ENCODE peak calls at places on chromosomes 5 and 9, in six cellular contexts. B is NB4, N is HepG2, Z is heart left ventricle, M is thyroid gland, Q is ovary. S is an unnamed sample.

GRCh38 chr9:91034521-91034920 is 232.9 kb downstream of the SYK start:
- DNase-seq in B (no peak), N (no peak), Z (peak; percentile 60), M (no peak), Q (no peak), S (no peak)

GRCh38 chr9:33517373-33517772 is 6.7 kb upstream of the ANKRD18B start:
- DNase-seq in B (peak; percentile 73), N (peak; percentile 21), Z (no peak), M (peak; percentile 5), Q (no peak), S (no peak)

GRCh38 chr9:2336055-2336454 is 285.5 kb upstream of the VLDLR start:
- DNase-seq in B (peak; percentile 20), N (no peak), Z (no peak), M (no peak), Q (no peak), S (no peak)

GRCh38 chr9:114125614-114126013 is 26.5 kb upstream of the KIF12 start:
- DNase-seq in B (no peak), N (no peak), Z (no peak), M (no peak), Q (no peak), S (peak; percentile 34)

GRCh38 chr9:137032893-137033292 is 1.0 kb upstream of the FUT7 start:
- DNase-seq in B (peak; percentile 64), N (no peak), Z (peak; percentile 87), M (no peak), Q (no peak), S (peak; percentile 92)

GRCh38 chr9:83002329-83002728 is 60.6 kb downstream of the RASEF start:
- DNase-seq in B (no peak), N (no peak), Z (no peak), M (no peak), Q (no peak), S (no peak)

GRCh38 chr9:19782005-19782404 is 6.8 kb downstream of the SLC24A2 start:
- DNase-seq in B (peak; percentile 64), N (no peak), Z (no peak), M (no peak), Q (no peak), S (no peak)

GRCh38 chr5:74019923-74020322 is 393.9 kb downstream of the ARHGEF28 start:
- DNase-seq in B (no peak), N (no peak), Z (no peak), M (no peak), Q (no peak), S (no peak)

GRCh38 chr5:96655506-96655905 is 6.7 kb upstream of the CAST start:
- DNase-seq in B (peak; percentile 24), N (no peak), Z (no peak), M (no peak), Q (no peak), S (no peak)

GRCh38 chr9:33661186-33661585 is 134.2 kb upstream of the PRSS3 start:
- DNase-seq in B (no peak), N (no peak), Z (no peak), M (no peak), Q (no peak), S (no peak)

GRCh38 chr5:7396169-7397004 is 449 bp downstream of the ADCY2 start:
- DNase-seq in B (no peak), N (no peak), Z (no peak), M (no peak), Q (peak; percentile 42), S (no peak)

GRCh38 chr5:109053995-109054417 is 306.3 kb downstream of the FER start:
- DNase-seq in B (no peak), N (no peak), Z (no peak), M (no peak), Q (no peak), S (no peak)

DNA sequence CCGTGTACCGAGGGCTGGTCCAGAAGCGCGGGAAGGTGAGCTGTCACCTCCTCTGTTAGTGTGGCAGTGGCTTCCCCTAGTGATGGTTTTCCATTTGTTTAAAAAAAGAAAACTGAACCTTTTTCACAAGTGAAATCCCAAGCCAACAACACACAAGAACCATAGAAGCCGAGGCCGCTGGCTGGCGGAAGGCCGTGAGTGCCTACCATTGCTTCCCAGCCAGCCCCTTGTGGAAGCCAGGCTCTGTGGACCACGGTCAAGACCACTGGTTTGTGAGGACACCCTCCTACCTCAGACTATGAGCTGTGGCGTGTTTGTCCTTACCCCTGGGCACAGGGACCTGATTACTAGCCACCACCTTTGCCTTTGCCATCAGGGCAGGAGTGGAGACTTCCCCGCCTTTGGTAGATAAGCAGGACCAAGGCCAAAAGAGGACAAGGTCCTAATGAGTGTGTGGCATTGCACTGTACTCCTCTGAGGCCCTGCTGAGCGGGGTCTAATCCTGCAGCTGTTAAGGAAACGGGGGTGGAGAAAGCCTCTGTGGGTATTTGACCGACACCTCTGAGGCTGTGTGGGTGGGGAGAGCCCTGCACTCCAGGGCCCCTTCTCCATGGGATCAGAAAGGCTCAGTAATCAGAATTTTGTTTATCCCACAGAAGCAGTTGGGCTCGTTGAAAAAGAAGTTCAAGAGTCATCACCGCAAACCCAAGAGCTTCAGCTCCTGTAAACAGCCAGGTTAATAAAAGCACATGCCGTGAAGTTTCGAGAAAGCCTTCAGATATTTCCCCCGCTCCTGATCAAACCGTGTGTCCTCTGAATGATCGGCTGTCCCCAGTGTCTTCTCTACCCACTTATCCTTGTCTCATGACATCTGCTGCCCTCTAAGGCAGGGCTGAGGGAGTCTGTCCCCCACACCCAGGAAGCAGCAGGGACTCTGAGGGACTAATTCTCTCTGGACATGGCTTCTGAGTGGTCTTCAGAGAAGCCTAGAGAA is 4.3 kb downstream of the SURF2 start:
- DNase-seq in B (no peak), N (no peak), Z (no peak), M (no peak), Q (no peak), S (no peak)
- TF ChIP-seq POLR2A in B (peak; percentile 5), N (no peak), Z (no peak), M (no peak), Q (no peak), S (no peak)

DNA sequence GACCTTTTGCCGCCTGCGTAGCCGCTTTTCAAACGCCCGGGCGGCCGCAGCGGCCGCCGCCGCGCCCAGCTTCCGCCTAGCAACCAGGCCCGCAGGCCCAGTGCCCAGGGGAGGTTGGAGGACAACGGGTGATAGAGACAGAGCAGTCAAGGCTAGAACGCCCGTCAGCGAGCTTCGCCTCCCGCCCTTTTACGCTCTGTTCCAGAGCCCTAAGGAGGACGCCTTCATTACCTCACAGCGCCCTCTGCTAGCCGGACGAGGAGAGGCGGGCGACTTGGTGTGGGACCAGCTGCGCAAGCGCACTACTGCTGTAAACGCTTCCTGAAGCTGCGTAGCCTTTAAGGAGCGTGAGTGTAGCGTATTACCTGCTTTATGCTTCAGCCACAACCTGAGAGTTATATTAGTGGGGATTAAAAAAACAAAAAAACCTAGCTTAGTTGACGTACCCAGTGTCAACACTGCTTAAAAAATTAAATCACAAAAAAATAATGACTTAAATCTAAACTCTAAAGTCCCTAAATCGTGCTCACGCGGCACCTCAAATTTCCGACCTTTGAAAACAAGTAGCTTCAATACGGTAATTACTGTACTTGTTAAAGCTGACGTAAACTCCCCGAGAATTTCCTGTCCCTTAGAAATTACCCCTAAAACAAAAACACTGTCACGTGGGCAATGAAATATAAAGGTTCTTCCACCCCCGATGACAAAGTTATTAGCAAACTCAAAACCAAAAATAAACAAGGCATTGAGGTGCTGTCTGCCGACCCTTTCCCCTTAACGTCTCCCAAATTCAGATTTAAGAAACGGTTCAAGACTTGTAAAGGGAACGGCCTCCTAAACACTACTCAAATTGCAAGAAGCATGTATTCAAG is at the start of gene CEP120:
- DNase-seq in B (peak; percentile 99), N (peak; percentile 98), Z (peak; percentile 99), M (peak; percentile 99), Q (peak; percentile 98), S (peak; percentile 100)
- TF ChIP-seq POLR2A in B (peak; percentile 83), N (peak; percentile 93), Z (peak; percentile 59), M (peak; percentile 93), Q (peak; percentile 78), S (no peak)

DNA sequence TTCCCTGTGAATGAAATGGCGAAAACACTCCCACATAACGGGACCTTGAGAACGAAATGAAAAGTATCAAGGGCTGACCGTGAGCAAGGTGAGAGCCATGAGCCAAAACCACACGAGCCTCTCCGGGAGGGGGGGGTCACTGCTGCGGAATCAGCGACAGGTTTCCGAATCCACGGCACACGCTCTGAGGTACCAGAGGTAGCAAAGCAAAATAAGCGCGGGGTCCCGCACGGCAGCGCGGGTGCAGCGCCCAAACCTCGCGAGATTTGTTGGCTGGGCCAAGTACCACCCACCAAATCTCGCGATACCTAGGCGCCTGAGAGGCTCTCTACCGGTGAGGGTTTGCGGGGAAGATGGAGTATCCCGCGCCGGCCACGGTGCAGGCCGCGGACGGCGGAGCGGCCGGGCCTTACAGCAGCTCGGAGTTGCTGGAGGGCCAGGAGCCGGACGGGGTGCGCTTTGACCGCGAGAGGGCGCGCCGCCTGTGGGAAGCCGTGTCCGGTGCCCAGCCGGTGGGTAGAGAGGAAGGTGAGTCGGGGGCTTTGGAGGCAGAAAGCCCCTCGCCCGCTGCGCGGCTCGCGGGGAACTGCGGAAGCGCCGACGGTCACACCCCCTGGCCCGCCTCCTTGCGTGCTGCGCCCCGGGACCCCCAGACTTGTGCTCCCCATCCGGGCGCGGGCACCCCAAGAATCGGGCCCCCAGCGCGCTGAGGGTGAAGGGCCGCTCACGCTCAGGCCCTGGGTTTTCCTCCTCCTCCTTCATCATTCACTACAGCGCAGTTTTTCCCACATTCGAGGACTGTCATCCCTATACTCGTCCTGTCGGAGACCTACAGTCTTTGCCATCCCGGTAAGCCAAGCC is at the start of gene ZNF346:
- DNase-seq in B (peak; percentile 92), N (peak; percentile 90), Z (peak; percentile 94), M (peak; percentile 91), Q (peak; percentile 96), S (peak; percentile 96)
- TF ChIP-seq POLR2A in B (peak; percentile 79), N (peak; percentile 81), Z (no peak), M (peak; percentile 74), Q (peak; percentile 58), S (peak; percentile 28)

GRCh38 chr5:149432861-149433462 is 53.9 kb upstream of the IL17B start:
- DNase-seq in B (no peak), N (no peak), Z (no peak), M (no peak), Q (no peak), S (no peak)
- TF ChIP-seq POLR2A in B (no peak), N (no peak), Z (no peak), M (no peak), Q (no peak), S (no peak)

S was measured in spleen.